ENCODE peak calls at places on chromosomes 2 and 18, in eight cellular contexts. E, W, A, J, T, Z, H and M are unnamed samples.

GRCh38 chr2:69383178-69383812 is 3.7 kb downstream of the GFPT1 start:
- DNase-seq in E (no peak), W (no peak), A (no peak), J (no peak), T (no peak), Z (no peak), H (no peak), M (no peak)

GRCh38 chr2:210814626-210815025 is 258.2 kb downstream of the CPS1 start:
- DNase-seq in E (no peak), W (no peak), A (no peak), J (no peak), T (no peak), Z (no peak), H (no peak), M (no peak)

GRCh38 chr18:12839526-12840196 is 44.4 kb downstream of the PTPN2 start:
- DNase-seq in E (no peak), W (peak; percentile 8), A (no peak), J (peak; percentile 34), T (no peak), Z (no peak), H (no peak), M (no peak)

GRCh38 chr2:105969552-105969951 is 224.5 kb downstream of the UXS1 start:
- DNase-seq in E (no peak), W (no peak), A (no peak), J (no peak), T (no peak), Z (peak; percentile 25), H (peak; percentile 27), M (peak; percentile 42)

GRCh38 chr2:157497603-157498314 is 53.9 kb upstream of the CYTIP start:
- DNase-seq in E (no peak), W (no peak), A (no peak), J (peak; percentile 45), T (no peak), Z (peak; percentile 46), H (no peak), M (peak; percentile 42)

GRCh38 chr2:145020139-145020538 is 500.2 kb upstream of the ZEB2 start:
- DNase-seq in E (no peak), W (no peak), A (no peak), J (no peak), T (no peak), Z (no peak), H (no peak), M (no peak)

GRCh38 chr2:216740557-216741222 is 45.3 kb upstream of the IGFBP5 start:
- DNase-seq in E (no peak), W (no peak), A (no peak), J (peak; percentile 13), T (no peak), Z (no peak), H (no peak), M (no peak)

GRCh38 chr2:17298453-17298852 is 219.8 kb downstream of the RAD51AP2 start:
- DNase-seq in E (no peak), W (no peak), A (no peak), J (peak; percentile 59), T (no peak), Z (no peak), H (no peak), M (no peak)

GRCh38 chr2:20302019-20302418 is 48.6 kb downstream of the PUM2 start:
- DNase-seq in E (no peak), W (no peak), A (no peak), J (peak; percentile 13), T (no peak), Z (no peak), H (no peak), M (no peak)

GRCh38 chr2:206392118-206392517 is 51.2 kb upstream of the ADAM23 start:
- DNase-seq in E (no peak), W (no peak), A (no peak), J (peak; percentile 41), T (no peak), Z (peak; percentile 67), H (peak; percentile 4), M (peak; percentile 41)

GRCh38 chr18:69518989-69519388 is 118.3 kb downstream of the DOK6 start:
- DNase-seq in E (no peak), W (no peak), A (no peak), J (peak; percentile 36), T (no peak), Z (no peak), H (no peak), M (no peak)

GRCh38 chr2:150586858-150587257 is 99.4 kb upstream of the RND3 start:
- DNase-seq in E (no peak), W (no peak), A (no peak), J (peak; percentile 79), T (no peak), Z (no peak), H (no peak), M (no peak)

GRCh38 chr2:152611458-152612231 is 105.6 kb downstream of the PRPF40A start:
- DNase-seq in E (no peak), W (no peak), A (no peak), J (peak; percentile 77), T (peak; percentile 56), Z (no peak), H (no peak), M (no peak)

GRCh38 chr2:65557616-65558573 is 125.5 kb upstream of the SPRED2 start:
- DNase-seq in E (no peak), W (no peak), A (no peak), J (no peak), T (no peak), Z (no peak), H (no peak), M (no peak)

GRCh38 chr2:162212366-162212765 is 30.9 kb downstream of the FAP start:
- DNase-seq in E (no peak), W (no peak), A (no peak), J (no peak), T (no peak), Z (no peak), H (no peak), M (no peak)

GRCh38 chr18:59446012-59446411 is 86.9 kb upstream of the LMAN1 start:
- DNase-seq in E (no peak), W (no peak), A (no peak), J (peak; percentile 49), T (no peak), Z (no peak), H (no peak), M (peak; percentile 64)

GRCh38 chr2:147428348-147428747 is 416.5 kb upstream of the ACVR2A start:
- DNase-seq in E (no peak), W (no peak), A (no peak), J (no peak), T (no peak), Z (no peak), H (no peak), M (no peak)

GRCh38 chr2:235264512-235264911 is 229.3 kb upstream of the AGAP1 start:
- DNase-seq in E (no peak), W (no peak), A (no peak), J (no peak), T (no peak), Z (no peak), H (no peak), M (no peak)

GRCh38 chr2:59232394-59233165 is 991.5 kb upstream of the FANCL start:
- DNase-seq in E (no peak), W (no peak), A (no peak), J (no peak), T (no peak), Z (no peak), H (no peak), M (no peak)

GRCh38 chr18:77911973-77912372 is 662.3 kb downstream of the GALR1 start:
- DNase-seq in E (no peak), W (no peak), A (no peak), J (no peak), T (no peak), Z (no peak), H (peak; percentile 40), M (no peak)